ENCODE peak calls at places on chromosomes 4 and X, in seven cellular contexts. P is cardiac fibroblast; L is suprapubic skin; O is CD8-positive, alpha-beta T cell; E is thyroid gland; U is HCT116; Q is fibroblast of mammary gland. C is an unnamed sample.

GRCh38 chrX:108250654-108251579 is 159.3 kb downstream of the ATG4A start:
- DNase-seq in E (no peak), P (no peak), O (no peak), Q (no peak), U (no peak), L (no peak), C (no peak)

GRCh38 chr4:39441593-39441992 is 17.1 kb downstream of the RPL9 start:
- DNase-seq in P (no peak), E (no peak), O (no peak), U (no peak), Q (no peak), L (no peak), C (no peak)

GRCh38 chrX:25052798-25053534 is 37.2 kb upstream of the ARX start:
- DNase-seq in P (no peak), L (no peak), E (no peak), O (no peak), U (no peak), Q (no peak), C (no peak)

GRCh38 chr4:122666527-122667245 is 45.8 kb upstream of the IL21 start:
- DNase-seq in P (peak), U (peak), L (no peak), E (no peak), Q (peak), O (no peak), C (peak)

GRCh38 chr4:98794565-98795205 is 134.2 kb downstream of the EIF4E start:
- DNase-seq in L (no peak), U (no peak), E (no peak), O (no peak), Q (peak), P (peak), C (peak)

GRCh38 chr4:111562811-111563210 is 582.4 kb upstream of the FAM241A start:
- DNase-seq in L (no peak), P (peak), Q (peak), E (no peak), O (no peak), U (no peak), C (peak)

GRCh38 chr4:51858605-51859211 is 15.8 kb downstream of the DCUN1D4 start:
- DNase-seq in P (no peak), Q (peak), O (no peak), E (no peak), L (no peak), U (no peak), C (no peak)

GRCh38 chr4:110193822-110194761 is 4.3 kb downstream of the ELOVL6 start:
- DNase-seq in U (peak), O (peak), Q (peak), E (peak), P (peak), L (peak), C (peak)

GRCh38 chr4:8331567-8331955 is 62.0 kb downstream of the HTRA3 start:
- DNase-seq in E (no peak), L (peak), P (peak), Q (no peak), U (no peak), O (no peak), C (no peak)

DNA sequence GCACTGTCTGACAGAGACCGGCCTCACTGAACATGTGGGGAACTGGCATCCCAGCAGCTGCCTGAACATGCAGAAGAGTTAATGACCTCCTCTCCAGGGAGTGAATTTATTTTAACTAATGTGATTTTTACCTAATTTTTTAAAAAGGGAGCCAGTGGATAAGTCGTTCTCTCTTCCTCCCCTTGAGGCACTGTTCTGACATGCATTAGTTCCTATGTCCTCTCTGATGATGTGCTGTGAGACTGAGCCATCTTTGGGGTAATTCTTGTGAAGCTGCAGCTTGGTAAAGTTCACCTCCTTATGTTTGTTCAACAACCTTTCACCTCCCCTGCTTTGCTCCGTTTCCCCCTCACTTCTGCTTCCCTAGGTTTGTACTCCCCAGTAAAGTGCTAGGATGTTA is 139.7 kb downstream of the COL25A1 start:
- DNase-seq in E (no peak), U (no peak), Q (no peak), P (no peak), O (no peak), L (no peak), C (no peak)
- TF ChIP-seq CTCF in E (no peak), U (peak), Q (no peak), P (no peak), O (no peak), L (no peak), C (no peak)

DNA sequence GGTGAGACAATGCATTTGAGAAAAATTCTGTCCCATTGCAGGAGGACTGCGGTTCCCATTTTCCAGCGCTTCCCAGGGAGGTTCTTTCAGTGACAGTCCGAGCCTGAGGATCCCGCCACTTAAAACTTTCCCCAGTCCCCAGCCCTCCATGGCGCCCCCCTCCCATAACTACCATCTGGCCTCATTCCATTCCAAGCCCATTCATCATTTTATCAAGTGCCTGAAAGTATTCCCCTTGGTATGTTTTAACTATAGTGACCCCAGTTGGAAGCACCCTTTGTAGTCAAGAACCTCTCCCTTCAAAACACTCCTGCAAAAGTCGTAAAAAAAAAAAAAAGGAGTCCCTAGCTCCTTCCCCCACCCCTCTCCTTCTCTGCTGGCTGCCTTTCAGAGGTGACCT is 1.2 kb downstream of the RASL11B start:
- DNase-seq in O (no peak), Q (no peak), U (no peak), L (no peak), P (no peak), E (no peak), C (no peak)
- H3K4me3 ChIP-seq in O (no peak), Q (no peak), U (no peak), L (no peak), P (no peak), E (no peak), C (no peak)

DNA sequence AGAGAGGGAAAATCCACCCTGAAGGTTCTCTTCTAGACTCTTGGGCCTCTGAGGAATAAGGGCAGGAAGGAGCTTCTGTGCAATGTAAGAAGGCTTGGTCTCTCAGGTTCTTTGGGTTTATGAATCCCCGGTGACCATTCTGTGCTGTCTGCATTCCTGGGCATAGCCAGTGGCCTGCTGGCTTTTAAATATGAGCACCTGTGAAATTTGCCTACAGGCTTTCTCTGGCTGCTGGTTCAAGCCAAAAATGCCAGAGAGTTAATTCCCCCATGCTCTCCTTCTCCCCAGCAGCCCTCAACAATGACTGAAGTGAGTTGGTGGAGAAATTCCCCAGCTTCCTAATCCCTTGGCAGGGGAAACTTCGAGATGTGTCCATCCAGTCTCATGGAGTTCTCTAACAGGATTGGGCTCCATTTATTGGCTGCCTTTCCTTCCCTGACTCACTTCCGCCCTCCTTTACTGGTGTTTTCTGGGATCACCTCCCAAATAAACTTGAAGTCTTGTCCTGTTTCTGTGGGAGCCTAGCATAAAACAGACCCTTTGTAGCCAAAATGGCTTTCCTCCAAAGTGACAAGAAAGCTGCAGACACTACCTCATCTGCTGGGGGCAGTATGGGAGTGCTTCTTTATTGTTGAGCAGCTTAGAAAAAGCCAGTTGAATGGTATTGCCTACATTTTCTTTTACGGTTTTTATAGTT is 179.4 kb upstream of the CASK start:
- DNase-seq in E (no peak), U (no peak), O (no peak), P (peak), L (no peak), Q (no peak), C (no peak)
- TF ChIP-seq CTCF in E (no peak), U (no peak), O (no peak), P (no peak), L (no peak), Q (no peak), C (no peak)

GRCh38 chr4:95539056-95539455 is 9.7 kb downstream of the UNC5C start:
- DNase-seq in E (no peak), L (no peak), Q (no peak), P (peak), U (no peak), O (no peak), C (no peak)

GRCh38 chr4:95541094-95541493 is 7.7 kb downstream of the UNC5C start:
- DNase-seq in P (peak), L (no peak), O (no peak), U (no peak), E (no peak), Q (no peak), C (no peak)

GRCh38 chr4:95541889-95542607 is 6.7 kb downstream of the UNC5C start:
- DNase-seq in O (no peak), Q (no peak), E (no peak), U (no peak), L (no peak), P (peak), C (no peak)

GRCh38 chr4:95537967-95538485 is 10.7 kb downstream of the UNC5C start:
- DNase-seq in L (no peak), E (no peak), Q (no peak), P (peak), O (no peak), U (no peak), C (no peak)

GRCh38 chr4:95540227-95540626 is 8.5 kb downstream of the UNC5C start:
- DNase-seq in E (no peak), P (peak), U (no peak), O (no peak), Q (no peak), L (no peak), C (no peak)
- H3K4me3 ChIP-seq in E (no peak), P (no peak), U (no peak), O (no peak), Q (no peak), L (no peak), C (no peak)

GRCh38 chr4:126051709-126052424 is 737.1 kb downstream of the FAT4 start:
- DNase-seq in L (no peak), P (peak), E (no peak), U (no peak), Q (peak), O (no peak), C (peak)
- TF ChIP-seq CTCF in L (no peak), P (peak), E (peak), U (no peak), Q (peak), O (no peak), C (peak)

GRCh38 chr4:31294655-31295054 is 574.5 kb downstream of the PCDH7 start:
- DNase-seq in P (no peak), U (no peak), Q (no peak), O (no peak), E (no peak), L (no peak), C (no peak)

GRCh38 chr4:31295081-31295480 is 574.9 kb downstream of the PCDH7 start:
- DNase-seq in U (no peak), O (no peak), Q (peak), P (no peak), L (no peak), E (no peak), C (no peak)

DNA sequence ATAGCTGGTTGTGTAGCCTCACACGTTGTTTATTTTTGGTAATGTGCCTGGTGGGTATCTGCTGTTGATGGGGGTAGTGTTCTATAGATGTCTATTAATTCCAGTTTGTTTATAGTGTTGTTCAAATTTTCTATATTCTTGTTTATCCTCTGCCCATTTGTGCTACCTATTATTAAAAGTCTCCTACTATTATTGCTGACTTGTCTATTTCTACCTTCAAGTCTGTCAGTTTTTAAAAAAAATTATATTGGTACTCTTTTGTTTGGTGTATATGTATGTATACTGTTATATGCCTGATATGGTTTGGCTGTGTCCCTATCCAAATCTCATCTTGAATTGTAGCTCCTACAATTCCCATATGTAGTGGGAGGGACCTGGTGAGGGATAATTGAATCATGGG is 578.6 kb downstream of the PCDH7 start:
- DNase-seq in U (no peak), L (no peak), O (no peak), E (no peak), Q (no peak), P (no peak), C (no peak)
- H3K4me3 ChIP-seq in U (no peak), L (no peak), O (no peak), E (no peak), Q (no peak), P (no peak), C (no peak)

GRCh38 chr4:17280266-17280665 is 231.6 kb downstream of the QDPR start:
- DNase-seq in O (no peak), P (no peak), U (no peak), E (no peak), L (no peak), Q (no peak), C (no peak)
- TF ChIP-seq CTCF in O (no peak), P (no peak), U (peak), E (no peak), L (no peak), Q (no peak), C (no peak)

C was measured in foreskin fibroblast.